ENCODE peak calls at places on chromosomes 7 and 10, in four cellular contexts. Q is PC-3; J is astrocyte of the spinal cord; R is CD8-positive, alpha-beta memory T cell. F is an unnamed sample.

GRCh38 chr10:72171175-72171630 is 44.6 kb upstream of the ANAPC16 start:
- DNase-seq in R (no peak), J (peak), Q (peak), F (peak)

GRCh38 chr7:129825005-129825553 is 127.7 kb downstream of the UBE2H start:
- DNase-seq in R (peak), J (peak), Q (peak), F (no peak)

GRCh38 chr10:33073641-33074410 is 115.8 kb upstream of the ITGB1 start:
- DNase-seq in Q (no peak), J (no peak), R (no peak), F (no peak)

GRCh38 chr7:121288894-121289293 is 39.9 kb upstream of the WNT16 start:
- DNase-seq in R (no peak), Q (peak), J (peak), F (peak)

GRCh38 chr7:480531-481218 is 39.0 kb downstream of the PDGFA start:
- DNase-seq in J (no peak), R (no peak), Q (no peak), F (no peak)

GRCh38 chr7:32785365-32785764 is 106.2 kb downstream of the KBTBD2 start:
- DNase-seq in J (no peak), Q (no peak), R (no peak), F (no peak)

GRCh38 chr10:17516376-17516775 is 62.0 kb upstream of the ST8SIA6 start:
- DNase-seq in J (peak), R (no peak), Q (no peak), F (no peak)

GRCh38 chr10:90977162-90977854 is 56.4 kb upstream of the ANKRD1 start:
- DNase-seq in J (no peak), R (no peak), Q (no peak), F (no peak)

GRCh38 chr7:37488163-37488759 is 39.6 kb upstream of the ELMO1 start:
- DNase-seq in J (peak), R (no peak), Q (no peak), F (no peak)

GRCh38 chr10:132094581-132095234 is 29.0 kb downstream of the JAKMIP3 start:
- DNase-seq in J (no peak), Q (peak), R (no peak), F (no peak)

GRCh38 chr7:75629042-75629441 is 109.7 kb downstream of the HIP1 start:
- DNase-seq in Q (no peak), J (no peak), R (no peak), F (no peak)

GRCh38 chr10:13741438-13741837 is 154.7 kb downstream of the PRPF18 start:
- DNase-seq in J (no peak), R (no peak), Q (no peak), F (no peak)

GRCh38 chr7:926061-927030 is 28.1 kb downstream of the ADAP1 start:
- DNase-seq in Q (no peak), R (no peak), J (no peak), F (no peak)

GRCh38 chr10:112952282-112952991 is 2.4 kb downstream of the TCF7L2 start:
- DNase-seq in Q (no peak), J (peak), R (no peak), F (no peak)

GRCh38 chr10:116079355-116079754 is 193.7 kb downstream of the GFRA1 start:
- DNase-seq in Q (no peak), J (no peak), R (no peak), F (no peak)

GRCh38 chr7:99923200-99923599 is 3.9 kb upstream of the TRIM4 start:
- DNase-seq in Q (no peak), R (no peak), J (no peak), F (no peak)

GRCh38 chr7:1020849-1021251 is 23.5 kb upstream of the GPR146 start:
- DNase-seq in R (no peak), Q (peak), J (no peak), F (no peak)

GRCh38 chr10:77801474-77802238 is 124.9 kb downstream of the DLG5 start:
- DNase-seq in J (peak), Q (peak), R (peak), F (no peak)

GRCh38 chr10:112815238-112816032 is 134.6 kb upstream of the TCF7L2 start:
- DNase-seq in R (no peak), J (peak), Q (peak), F (no peak)

GRCh38 chr10:52351911-52352310 is 37.8 kb downstream of the DKK1 start:
- DNase-seq in Q (peak), R (no peak), J (no peak), F (no peak)

GRCh38 chr10:1661861-1662260 is 75.5 kb downstream of the ADARB2 start:
- DNase-seq in R (no peak), J (no peak), Q (no peak), F (no peak)

GRCh38 chr10:91319336-91319735 is 90.8 kb upstream of the HECTD2 start:
- DNase-seq in R (no peak), J (no peak), Q (no peak), F (no peak)

GRCh38 chr7:136925049-136925448 is 56.6 kb downstream of the CHRM2 start:
- DNase-seq in Q (no peak), J (peak), R (no peak), F (no peak)

GRCh38 chr10:35335718-35336083 is 608 bp upstream of the CCNY start:
- DNase-seq in Q (peak), R (no peak), J (no peak), F (no peak)

GRCh38 chr7:130961128-130961601 is 227.2 kb upstream of the KLF14 start:
- DNase-seq in J (peak), R (peak), Q (no peak), F (peak)

GRCh38 chr10:13707156-13707881 is 120.6 kb downstream of the PRPF18 start:
- DNase-seq in Q (peak), J (peak), R (peak), F (peak)

GRCh38 chr7:41809487-41810257 is 106.8 kb upstream of the INHBA start:
- DNase-seq in R (no peak), J (peak), Q (no peak), F (no peak)

GRCh38 chr7:100572281-100572948 is 1.3 kb downstream of the SAP25 start:
- DNase-seq in R (no peak), Q (no peak), J (no peak), F (no peak)

GRCh38 chr7:29865526-29865925 is 59.2 kb downstream of the WIPF3 start:
- DNase-seq in Q (peak), J (peak), R (no peak), F (peak)

GRCh38 chr10:80946957-80947722 is 409.4 kb downstream of the SH2D4B start:
- DNase-seq in Q (no peak), J (no peak), R (no peak), F (no peak)

GRCh38 chr7:33761440-33762080 is 143.8 kb upstream of the BMPER start:
- DNase-seq in R (no peak), J (no peak), Q (no peak), F (no peak)

GRCh38 chr7:4645241-4645640 is 36.9 kb upstream of the FOXK1 start:
- DNase-seq in R (no peak), Q (no peak), J (peak), F (peak)

GRCh38 chr7:14505906-14506305 is 396.6 kb downstream of the DGKB start:
- DNase-seq in J (peak), Q (peak), R (no peak), F (peak)

GRCh38 chr10:65083222-65083621 is 1562.0 kb downstream of the REEP3 start:
- DNase-seq in J (no peak), Q (no peak), R (no peak), F (no peak)

GRCh38 chr7:6167587-6168154 is 104.8 kb downstream of the CYTH3 start:
- DNase-seq in R (no peak), J (no peak), Q (no peak), F (no peak)

GRCh38 chr7:153388611-153389010 is 629.1 kb downstream of the ACTR3B start:
- DNase-seq in J (no peak), Q (no peak), R (no peak), F (no peak)

GRCh38 chr10:97612386-97612785 is 20.9 kb downstream of the MORN4 start:
- DNase-seq in Q (peak), J (peak), R (no peak), F (peak)

GRCh38 chr10:97608991-97609561 is 19.6 kb downstream of the C10orf62 start:
- DNase-seq in Q (no peak), J (no peak), R (no peak), F (no peak)

GRCh38 chr10:97607076-97607635 is 17.6 kb downstream of the C10orf62 start:
- DNase-seq in J (no peak), Q (no peak), R (no peak), F (no peak)

GRCh38 chr10:97611473-97611872 is 21.8 kb downstream of the MORN4 start:
- DNase-seq in J (no peak), Q (no peak), R (no peak), F (no peak)
- H3K4me3 ChIP-seq in J (no peak), Q (no peak), R (no peak), F (no peak)

GRCh38 chr10:74151879-74152722 is 1.1 kb downstream of the ADK start:
- DNase-seq in Q (peak), R (no peak), J (no peak), F (no peak)

GRCh38 chr10:74156919-74157289 is 5.9 kb downstream of the ADK start:
- DNase-seq in R (no peak), Q (no peak), J (peak), F (peak)

GRCh38 chr10:74151057-74151878 is at the start of gene ADK:
- DNase-seq in Q (peak), J (peak), R (peak), F (peak)

GRCh38 chr10:74153123-74153522 is 2.1 kb downstream of the ADK start:
- DNase-seq in R (no peak), Q (peak), J (peak), F (no peak)

GRCh38 chr10:74153676-74154075 is 2.7 kb downstream of the ADK start:
- DNase-seq in J (no peak), R (no peak), Q (no peak), F (no peak)
- H3K4me3 ChIP-seq in J (no peak), R (no peak), Q (peak), F (no peak)

GRCh38 chr7:35253680-35254495 is at the start of gene TBX20:
- DNase-seq in Q (no peak), R (no peak), J (peak), F (no peak)

GRCh38 chr7:35250941-35251340 is 3.0 kb downstream of the TBX20 start:
- DNase-seq in J (no peak), Q (no peak), R (no peak), F (no peak)

GRCh38 chr7:35253182-35253679 is 669 bp downstream of the TBX20 start:
- DNase-seq in R (no peak), J (no peak), Q (no peak), F (no peak)

GRCh38 chr7:35251606-35252310 is 2.1 kb downstream of the TBX20 start:
- DNase-seq in R (no peak), J (no peak), Q (no peak), F (no peak)

GRCh38 chr7:35252584-35252983 is 1.3 kb downstream of the TBX20 start:
- DNase-seq in R (no peak), Q (no peak), J (no peak), F (no peak)
- H3K4me3 ChIP-seq in R (no peak), Q (no peak), J (no peak), F (no peak)

DNA sequence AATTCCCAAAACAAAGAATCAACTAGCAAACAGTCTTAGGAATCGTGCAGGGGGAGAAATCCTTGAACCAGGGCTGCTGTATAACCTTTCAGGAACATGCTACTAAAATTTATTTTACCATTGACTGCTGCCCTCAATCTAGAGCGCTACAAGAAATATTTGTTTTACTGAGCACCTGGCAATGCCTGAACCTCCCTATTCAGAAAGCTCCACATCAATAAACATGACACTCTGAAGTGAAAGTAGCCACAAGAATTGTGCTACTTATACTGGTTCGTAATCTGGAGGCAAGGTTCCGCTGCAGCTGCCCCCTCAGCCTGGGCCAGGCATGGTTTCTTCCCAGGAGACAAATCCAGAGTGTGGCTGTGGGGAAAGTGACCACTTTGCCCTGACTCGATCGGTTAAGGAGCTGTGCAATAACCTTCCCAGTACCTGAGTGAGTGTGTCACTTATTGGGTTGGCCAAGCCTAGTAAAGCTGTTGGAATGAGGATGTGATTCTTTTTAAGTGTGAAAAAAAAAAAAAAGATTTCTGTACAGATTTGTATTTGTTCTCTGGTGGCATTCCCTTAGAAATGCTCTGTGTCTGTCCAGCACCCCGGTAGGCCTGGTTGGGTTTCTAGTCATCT is 7.7 kb downstream of the VWA2 start:
- DNase-seq in J (no peak), Q (peak), R (no peak), F (no peak)
- H3K4me3 ChIP-seq in J (no peak), Q (no peak), R (no peak), F (no peak)

GRCh38 chr10:44922826-44923545 is 11.8 kb downstream of the TMEM72 start:
- DNase-seq in Q (no peak), R (no peak), J (no peak), F (no peak)
- H3K4me3 ChIP-seq in Q (no peak), R (no peak), J (no peak), F (no peak)

GRCh38 chr7:2980406-2981102 is 63.1 kb downstream of the CARD11 start:
- DNase-seq in R (no peak), Q (no peak), J (no peak), F (no peak)

GRCh38 chr7:2981103-2981480 is 62.6 kb downstream of the CARD11 start:
- DNase-seq in J (no peak), R (no peak), Q (no peak), F (no peak)

GRCh38 chr7:2982831-2983230 is 60.8 kb downstream of the CARD11 start:
- DNase-seq in Q (no peak), J (no peak), R (peak), F (no peak)

GRCh38 chr7:2979951-2980350 is 63.7 kb downstream of the CARD11 start:
- DNase-seq in Q (no peak), R (no peak), J (no peak), F (no peak)

DNA sequence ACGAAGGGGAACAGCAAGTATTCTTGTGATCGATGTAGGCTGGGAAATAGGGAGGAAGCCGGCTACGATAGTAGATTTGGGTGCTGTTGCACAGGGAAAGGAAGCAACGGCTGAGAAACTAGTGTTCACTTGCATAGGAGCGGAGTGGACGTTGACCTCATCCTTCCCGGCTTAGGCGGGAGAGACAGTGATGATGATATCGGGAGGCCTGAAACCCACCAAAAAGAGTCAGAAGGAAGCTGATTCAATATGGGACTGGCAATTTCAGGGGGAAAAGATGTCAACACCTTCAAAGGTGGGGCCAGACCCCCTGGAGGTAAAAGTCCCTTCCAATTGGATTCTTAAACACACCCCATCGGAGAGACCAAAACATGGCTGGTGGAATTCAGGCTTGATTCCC is 61.3 kb downstream of the CARD11 start:
- DNase-seq in J (no peak), Q (no peak), R (no peak), F (no peak)
- H3K4me3 ChIP-seq in J (no peak), Q (no peak), R (no peak), F (no peak)

GRCh38 chr10:5448333-5449048 is 36.1 kb downstream of the NET1 start:
- DNase-seq in R (no peak), Q (no peak), J (no peak), F (no peak)

GRCh38 chr10:5449227-5449626 is 36.9 kb downstream of the NET1 start:
- DNase-seq in Q (no peak), R (no peak), J (no peak), F (no peak)

GRCh38 chr10:5447071-5447470 is 34.7 kb downstream of the NET1 start:
- DNase-seq in Q (no peak), R (no peak), J (no peak), F (no peak)

GRCh38 chr10:5446390-5446926 is 34.1 kb downstream of the NET1 start:
- DNase-seq in Q (peak), R (peak), J (peak), F (peak)

GRCh38 chr10:5447611-5448071 is 35.3 kb downstream of the NET1 start:
- DNase-seq in Q (no peak), J (no peak), R (peak), F (no peak)
- H3K4me3 ChIP-seq in Q (peak), J (peak), R (peak), F (peak)